ENCODE peak calls at places on chromosomes 7 and 10, in ten cellular contexts. Y, N, F, I, G, M, X, S, J and H are unnamed samples.

GRCh38 chr7:138875794-138876193 is 77.8 kb upstream of the ATP6V0A4 start:
- DNase-seq in N (peak; percentile 79), I (peak; percentile 72), X (no peak), J (no peak), S (peak; percentile 43), M (no peak), Y (no peak), G (no peak), F (no peak), H (no peak)

GRCh38 chr10:70672993-70673928 is 955 bp downstream of the ADAMTS14 start:
- DNase-seq in X (no peak), F (peak; percentile 25), J (no peak), G (no peak), I (peak; percentile 48), S (no peak), N (no peak), M (peak; percentile 44), Y (no peak), H (no peak)

GRCh38 chr7:117202511-117202910 is 120.3 kb downstream of the WNT2 start:
- DNase-seq in J (no peak), Y (no peak), N (no peak), I (no peak), S (no peak), G (no peak), F (no peak), M (no peak), X (no peak), H (no peak)

GRCh38 chr7:45187089-45187945 is 29.7 kb downstream of the RAMP3 start:
- DNase-seq in J (no peak), F (no peak), Y (no peak), S (no peak), I (no peak), M (no peak), N (peak; percentile 52), G (no peak), X (no peak), H (no peak)

GRCh38 chr7:82284936-82285519 is 158.5 kb downstream of the CACNA2D1 start:
- DNase-seq in G (no peak), I (no peak), S (no peak), F (no peak), N (no peak), M (no peak), J (no peak), Y (no peak), X (no peak), H (no peak)

GRCh38 chr10:81843042-81843441 is 32.0 kb upstream of the NRG3 start:
- DNase-seq in I (no peak), F (no peak), N (no peak), G (no peak), X (no peak), M (no peak), J (no peak), S (no peak), Y (no peak), H (no peak)

GRCh38 chr7:24718431-24718831 is 38.8 kb downstream of the GSDME start:
- DNase-seq in M (no peak), N (no peak), F (no peak), J (no peak), I (no peak), G (no peak), Y (no peak), X (peak; percentile 0), S (no peak), H (no peak)

GRCh38 chr7:101550641-101551531 is 78.2 kb downstream of the MYL10 start:
- DNase-seq in J (no peak), X (peak; percentile 84), S (no peak), F (no peak), I (no peak), G (no peak), N (peak; percentile 41), Y (no peak), M (no peak), H (no peak)

GRCh38 chr7:127587663-127588018 is 570 bp upstream of the ARF5 start:
- DNase-seq in J (no peak), N (no peak), I (no peak), Y (no peak), S (no peak), G (no peak), M (no peak), F (no peak), X (no peak), H (no peak)

GRCh38 chr7:66355762-66356161 is 150.6 kb downstream of the TPST1 start:
- DNase-seq in S (no peak), M (no peak), F (no peak), J (no peak), X (no peak), Y (no peak), N (no peak), I (no peak), G (no peak), H (no peak)

GRCh38 chr7:131000389-131000788 is 266.4 kb upstream of the KLF14 start:
- DNase-seq in G (no peak), Y (no peak), J (no peak), X (no peak), M (no peak), N (no peak), I (no peak), F (no peak), S (no peak), H (no peak)

GRCh38 chr10:102334106-102334505 is 61.4 kb upstream of the NFKB2 start:
- DNase-seq in S (no peak), M (no peak), G (no peak), I (no peak), N (no peak), X (peak; percentile 95), F (no peak), Y (no peak), J (no peak), H (no peak)

GRCh38 chr7:149126662-149127321 is 668 bp upstream of the ZNF425 start:
- DNase-seq in I (peak; percentile 75), Y (peak; percentile 49), X (peak; percentile 30), N (peak; percentile 88), M (peak; percentile 26), F (peak; percentile 63), S (peak; percentile 60), J (peak; percentile 57), G (peak; percentile 70), H (peak; percentile 49)

GRCh38 chr7:144835668-144836544 is at the start of gene TPK1:
- DNase-seq in G (peak; percentile 73), Y (peak; percentile 91), N (peak; percentile 97), J (peak; percentile 77), M (peak; percentile 82), F (peak; percentile 87), S (peak; percentile 83), X (peak; percentile 93), I (peak; percentile 92), H (peak; percentile 87)

GRCh38 chr10:77179015-77179695 is 458.5 kb downstream of the KCNMA1 start:
- DNase-seq in S (no peak), M (peak; percentile 9), F (peak; percentile 29), N (no peak), J (no peak), X (peak; percentile 26), Y (no peak), G (no peak), I (peak; percentile 59), H (no peak)

GRCh38 chr7:41706228-41706930 is 3.5 kb upstream of the INHBA start:
- DNase-seq in X (no peak), J (no peak), Y (no peak), S (no peak), I (no peak), G (no peak), M (no peak), F (no peak), N (no peak), H (no peak)

GRCh38 chr7:90629306-90629918 is 33.3 kb downstream of the CDK14 start:
- DNase-seq in M (no peak), S (no peak), G (no peak), X (peak; percentile 70), I (peak; percentile 53), F (peak; percentile 28), Y (peak; percentile 22), J (no peak), N (no peak), H (peak; percentile 20)

GRCh38 chr7:112792431-112792830 is 2.2 kb upstream of the TMEM168 start:
- DNase-seq in Y (no peak), J (no peak), S (no peak), M (no peak), I (no peak), G (no peak), N (no peak), X (no peak), F (no peak), H (no peak)

GRCh38 chr10:29734640-29734979 is 99.8 kb upstream of the SVIL start:
- DNase-seq in I (no peak), X (no peak), G (no peak), J (no peak), F (no peak), Y (peak; percentile 36), S (no peak), M (no peak), N (no peak), H (no peak)

GRCh38 chr7:83065714-83066113 is 97.0 kb downstream of the PCLO start:
- DNase-seq in X (no peak), S (no peak), Y (no peak), I (no peak), F (no peak), J (no peak), M (no peak), N (no peak), G (no peak), H (no peak)

GRCh38 chr10:31760674-31761081 is 168.0 kb downstream of the ARHGAP12 start:
- DNase-seq in N (no peak), S (no peak), X (no peak), I (no peak), M (no peak), F (no peak), J (no peak), Y (no peak), G (no peak), H (no peak)

GRCh38 chr10:11846542-11846941 is 23.4 kb downstream of the PROSER2 start:
- DNase-seq in S (no peak), I (peak; percentile 18), N (no peak), F (no peak), X (no peak), J (no peak), M (no peak), Y (no peak), G (no peak), H (no peak)

GRCh38 chr10:98460837-98461499 is 14.2 kb upstream of the HPS1 start:
- DNase-seq in X (no peak), G (no peak), I (peak; percentile 90), Y (peak; percentile 63), N (no peak), F (peak; percentile 66), M (peak; percentile 43), J (no peak), S (no peak), H (no peak)

GRCh38 chr7:68720722-68721121 is 877.6 kb upstream of the AUTS2 start:
- DNase-seq in J (no peak), N (no peak), G (no peak), M (no peak), S (no peak), X (no peak), F (no peak), Y (no peak), I (no peak), H (no peak)

GRCh38 chr10:68333058-68333395 is 299 bp upstream of the PBLD start:
- DNase-seq in Y (no peak), I (no peak), S (no peak), J (no peak), G (no peak), N (no peak), F (no peak), X (no peak), M (no peak), H (no peak)

GRCh38 chr7:154777023-154777422 is 225.9 kb downstream of the PAXIP1 start:
- DNase-seq in J (no peak), I (no peak), Y (no peak), N (no peak), G (no peak), S (no peak), M (no peak), X (peak; percentile 27), F (peak; percentile 28), H (no peak)

GRCh38 chr10:49619613-49620012 is 5.8 kb downstream of the CHAT start:
- DNase-seq in M (no peak), X (peak; percentile 27), Y (no peak), F (no peak), I (no peak), S (no peak), N (peak; percentile 17), J (no peak), G (no peak), H (no peak)

GRCh38 chr7:157389951-157390730 is 53.3 kb downstream of the DNAJB6 start:
- DNase-seq in I (no peak), S (no peak), Y (no peak), X (no peak), N (peak; percentile 66), F (no peak), M (no peak), J (no peak), G (no peak), H (no peak)